ENCODE peak calls at places on chromosomes 11 and 22, in six cellular contexts. I is MM.1S, B is heart left ventricle, J is HCT116, X is cardiac muscle cell, W is IMR-90. Z is an unnamed sample. For H3K27me3, the result is how much of the 10 kb centered on the place peaks cover.

GRCh38 chr11:106424111-106424510 is 346.6 kb downstream of the AASDHPPT start:
- DNase-seq in X (peak), I (no peak), B (no peak), J (no peak), W (peak), Z (no peak)

GRCh38 chr22:45125198-45125597 is 38.5 kb upstream of the NUP50 start:
- DNase-seq in W (peak), J (no peak), B (no peak), X (peak), I (no peak), Z (no peak)

GRCh38 chr11:16410479-16410878 is 54.1 kb upstream of the SOX6 start:
- DNase-seq in B (no peak), J (no peak), I (no peak), W (no peak), X (no peak), Z (no peak)

GRCh38 chr11:3058753-3059664 is 1.8 kb upstream of the CARS1 start:
- DNase-seq in J (no peak), W (peak), B (no peak), X (peak), I (no peak), Z (no peak)

GRCh38 chr11:8321876-8322275 is 58.2 kb upstream of the LMO1 start:
- DNase-seq in W (no peak), J (no peak), B (no peak), X (no peak), I (no peak), Z (no peak)

GRCh38 chr11:30291331-30291730 is 31.6 kb upstream of the ARL14EP start:
- DNase-seq in W (no peak), J (no peak), X (no peak), I (no peak), B (no peak), Z (no peak)

GRCh38 chr22:21624120-21624879 is 5.5 kb downstream of the YDJC start:
- DNase-seq in X (peak), I (peak), W (peak), B (no peak), J (no peak), Z (peak)

GRCh38 chr11:28106351-28107043 is 1.5 kb downstream of the KIF18A start:
- DNase-seq in W (no peak), I (no peak), J (no peak), B (no peak), X (no peak), Z (no peak)

GRCh38 chr22:39446239-39446721 is 10.5 kb upstream of the MGAT3 start:
- DNase-seq in I (peak), W (no peak), J (no peak), B (no peak), X (no peak), Z (no peak)

GRCh38 chr11:119051440-119052162 is 5.4 kb downstream of the HYOU1 start:
- DNase-seq in B (no peak), J (no peak), X (no peak), I (no peak), W (no peak), Z (no peak)

GRCh38 chr22:39179401-39179827 is 26.9 kb upstream of the CBX7 start:
- DNase-seq in I (no peak), B (peak), J (no peak), W (no peak), X (peak), Z (no peak)

GRCh38 chr11:46671958-46672315 is 28.5 kb downstream of the ARHGAP1 start:
- DNase-seq in X (no peak), I (no peak), J (no peak), W (no peak), B (no peak), Z (no peak)

GRCh38 chr11:75214411-75214821 is 26.2 kb upstream of the TPBGL start:
- DNase-seq in B (peak), I (peak), X (peak), J (peak), W (peak), Z (peak)

GRCh38 chr11:57348052-57348451 is 9.9 kb downstream of the P2RX3 start:
- DNase-seq in J (no peak), W (no peak), I (no peak), X (no peak), B (no peak), Z (no peak)

GRCh38 chr11:1641096-1641495 is 11.5 kb downstream of the KRTAP5-5 start:
- DNase-seq in B (no peak), X (no peak), I (no peak), J (no peak), W (no peak), Z (no peak)

GRCh38 chr22:35116817-35117216 is 50.9 kb downstream of the ISX start:
- DNase-seq in X (no peak), W (no peak), I (no peak), B (no peak), J (no peak), Z (no peak)

GRCh38 chr11:20493340-20493739 is 105.8 kb downstream of the PRMT3 start:
- DNase-seq in X (peak), W (no peak), J (no peak), I (no peak), B (no peak), Z (no peak)

GRCh38 chr11:128632151-128632791 is 44.9 kb upstream of the ETS1 start:
- DNase-seq in I (peak), W (peak), J (peak), B (no peak), X (peak), Z (peak)

GRCh38 chr11:11043676-11044075 is 185.8 kb upstream of the ZBED5 start:
- DNase-seq in I (no peak), W (no peak), J (no peak), B (no peak), X (no peak), Z (no peak)

GRCh38 chr22:35973388-35973787 is 55.2 kb downstream of the RBFOX2 start:
- DNase-seq in X (no peak), I (no peak), J (no peak), W (no peak), B (no peak), Z (no peak)

GRCh38 chr11:97786961-97787360 is 1233.8 kb upstream of the CNTN5 start:
- DNase-seq in J (no peak), I (no peak), W (no peak), X (no peak), B (no peak), Z (no peak)

GRCh38 chr11:13699041-13699440 is 30.6 kb downstream of the FAR1 start:
- DNase-seq in B (no peak), J (no peak), X (no peak), I (no peak), W (no peak), Z (no peak)

GRCh38 chr11:13699870-13700269 is 31.4 kb downstream of the FAR1 start:
- DNase-seq in J (no peak), X (no peak), B (no peak), I (no peak), W (no peak), Z (no peak)

GRCh38 chr11:13702071-13702470 is 33.6 kb downstream of the FAR1 start:
- DNase-seq in X (no peak), I (no peak), W (no peak), B (no peak), J (no peak), Z (no peak)

GRCh38 chr11:13698147-13698546 is 29.7 kb downstream of the FAR1 start:
- DNase-seq in X (no peak), B (no peak), W (no peak), J (no peak), I (no peak), Z (no peak)

GRCh38 chr11:13701506-13701905 is 33.0 kb downstream of the FAR1 start:
- DNase-seq in X (no peak), B (no peak), W (no peak), J (no peak), I (no peak), Z (no peak)
- TF ChIP-seq CTCF in X (no peak), B (no peak), W (no peak), J (peak), I (no peak), Z (no peak)

DNA sequence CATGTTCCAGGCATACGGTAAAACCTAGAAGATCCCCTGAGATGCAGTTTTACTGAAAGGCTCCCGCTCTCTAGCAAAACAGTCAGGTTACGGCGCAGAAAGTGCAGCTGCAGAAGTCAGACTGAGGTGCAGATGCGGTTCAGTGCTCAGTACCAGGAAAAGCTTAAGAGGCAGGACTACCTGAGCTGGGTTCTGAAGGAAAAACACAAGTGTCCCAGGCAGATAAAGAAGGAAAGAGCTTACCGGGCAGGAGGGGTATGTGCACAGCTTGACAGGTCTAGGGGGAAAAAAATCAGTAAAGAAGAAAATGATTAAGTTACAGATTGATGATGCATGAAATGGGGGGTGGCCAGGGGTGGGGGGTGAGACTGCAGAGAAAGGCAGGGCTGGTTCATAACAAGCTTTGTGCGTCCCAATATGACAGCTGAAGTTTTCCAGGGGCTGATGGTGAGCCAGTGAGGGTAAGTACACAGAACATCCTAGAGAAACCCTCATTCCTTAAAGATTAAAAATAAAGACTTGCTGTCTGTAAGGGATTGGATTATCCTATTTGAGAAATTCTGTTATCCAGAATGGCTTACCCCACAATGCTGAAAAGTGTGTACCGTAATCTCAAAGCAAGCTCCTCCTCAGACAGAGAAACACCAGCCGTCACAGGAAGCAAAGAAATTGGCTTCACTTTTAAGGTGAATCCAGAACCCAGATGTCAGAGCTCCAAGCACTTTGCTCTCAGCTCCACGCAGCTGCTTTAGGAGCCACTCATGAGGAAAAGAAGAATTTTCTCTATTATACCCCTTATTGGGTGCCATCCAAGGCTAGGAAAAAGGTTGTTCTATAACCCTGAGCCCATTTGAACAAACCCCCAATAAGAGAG is 11.8 kb downstream of the LARGE1 start:
- DNase-seq in I (no peak), B (no peak), X (no peak), J (no peak), W (no peak), Z (no peak)
- H3K27ac ChIP-seq in I (no peak), B (no peak), X (no peak), J (no peak), W (no peak), Z (no peak)

GRCh38 chr11:133191931-133192330 is 340.4 kb downstream of the OPCML start:
- DNase-seq in X (no peak), I (no peak), W (no peak), J (no peak), B (no peak), Z (no peak)
- H3K27me3 ChIP-seq in X (under half), I (under half), W (under half), J (under half), B (under half), Z (under half)

DNA sequence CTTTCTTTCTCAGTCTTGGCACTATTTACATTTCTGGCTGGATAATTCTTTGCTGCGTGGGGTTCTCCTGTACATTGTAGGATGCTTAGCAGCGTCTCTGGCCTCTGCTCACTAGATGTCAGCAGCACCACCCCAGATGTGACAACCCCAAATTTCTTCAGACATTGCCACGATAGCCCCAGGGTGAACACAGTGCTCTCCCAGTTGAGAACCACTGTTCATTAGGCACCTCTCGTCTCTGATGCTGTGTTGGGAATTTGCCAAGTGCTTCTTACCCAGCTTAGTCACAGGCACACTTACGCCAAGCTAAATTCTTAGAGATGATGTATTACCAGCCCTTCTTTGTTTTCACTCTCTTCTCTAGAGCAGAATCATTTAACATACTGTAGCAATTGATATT is 9.4 kb downstream of the TRIM6 start:
- DNase-seq in J (no peak), I (no peak), W (peak), X (peak), B (no peak), Z (no peak)
- TF ChIP-seq CTCF in J (no peak), I (no peak), W (peak), X (no peak), B (no peak), Z (no peak)

GRCh38 chr11:14335712-14336111 is 23.3 kb downstream of the RRAS2 start:
- DNase-seq in I (no peak), X (no peak), B (no peak), J (no peak), W (no peak), Z (no peak)
- H3K27ac ChIP-seq in I (no peak), X (no peak), B (no peak), J (no peak), W (no peak), Z (no peak)

GRCh38 chr11:32436751-32437405 is 1.5 kb upstream of the WT1 start:
- DNase-seq in I (no peak), W (no peak), B (no peak), J (no peak), X (peak), Z (no peak)
- H3K27me3 ChIP-seq in I (under half), W (half or more), B (half or more), J (under half), X (half or more), Z (half or more)

GRCh38 chr11:65853249-65853979 is 4.6 kb downstream of the CFL1 start:
- DNase-seq in I (no peak), B (no peak), W (no peak), J (no peak), X (no peak), Z (no peak)
- TF ChIP-seq CTCF in I (peak), B (no peak), W (no peak), J (peak), X (peak), Z (no peak)

DNA sequence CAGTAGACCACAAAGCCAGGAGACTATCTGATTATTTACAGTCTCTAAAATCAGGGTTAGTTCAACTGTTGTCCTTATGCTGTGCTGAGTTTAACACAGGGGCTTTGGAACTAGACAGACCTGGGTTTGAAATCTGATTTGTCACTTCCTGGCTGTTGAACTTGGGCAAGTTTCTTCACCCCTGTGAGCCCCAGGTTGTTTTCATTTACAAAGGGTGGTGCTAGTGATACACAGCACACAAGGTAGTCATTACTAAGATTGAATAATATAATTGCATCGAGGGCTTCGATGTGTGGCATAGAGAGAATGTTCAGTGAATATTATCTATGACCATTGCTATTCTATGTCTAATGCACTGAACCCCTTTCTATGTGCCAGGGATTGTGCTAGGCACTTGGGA is 36.4 kb downstream of the CLMP start:
- DNase-seq in I (no peak), B (no peak), W (no peak), X (no peak), J (no peak), Z (no peak)
- H3K27ac ChIP-seq in I (no peak), B (no peak), W (peak), X (peak), J (no peak), Z (no peak)

Z was measured in CD4-positive, alpha-beta T cell.